ENCODE peak calls at places on chromosomes 7 and 10, in five cellular contexts. O, H, U, G and L are unnamed samples.
A peak's percentile ranks its signal among the peaks of the same experiment; 100 is the strongest.

GRCh38 chr10:60246382-60246781 is 143.3 kb downstream of the ANK3 start:
- DNase-seq in U (no peak), H (no peak), O (no peak), G (no peak), L (no peak)

GRCh38 chr7:37663693-37664092 is 19.9 kb upstream of the GPR141 start:
- DNase-seq in G (no peak), U (no peak), H (no peak), O (no peak), L (no peak)

GRCh38 chr7:101553771-101554445 is 75.2 kb downstream of the MYL10 start:
- DNase-seq in H (no peak), U (no peak), O (no peak), G (no peak), L (peak; percentile 3)

GRCh38 chr7:47154781-47155180 is 427.1 kb downstream of the TNS3 start:
- DNase-seq in H (no peak), U (no peak), O (no peak), G (peak; percentile 42), L (no peak)

GRCh38 chr10:72550239-72550638 is 75.6 kb downstream of the MICU1 start:
- DNase-seq in H (no peak), O (no peak), U (no peak), G (no peak), L (no peak)

GRCh38 chr7:22720791-22721786 is 5.9 kb upstream of the IL6 start:
- DNase-seq in U (no peak), O (no peak), H (no peak), G (no peak), L (no peak)

GRCh38 chr10:87952612-87953011 is 89.2 kb downstream of the PTEN start:
- DNase-seq in G (no peak), O (no peak), H (no peak), U (no peak), L (no peak)

GRCh38 chr7:88368686-88369085 is 62.0 kb upstream of the STEAP4 start:
- DNase-seq in H (no peak), G (no peak), U (no peak), O (no peak), L (no peak)

GRCh38 chr10:3412071-3412582 is 239.5 kb upstream of the PITRM1 start:
- DNase-seq in G (no peak), U (no peak), H (no peak), O (no peak), L (no peak)

GRCh38 chr10:133378251-133379096 is 588 bp upstream of the PAOX start:
- DNase-seq in U (peak; percentile 84), G (no peak), O (peak; percentile 61), H (peak; percentile 72), L (peak; percentile 69)

GRCh38 chr10:132421377-132422168 is 24.6 kb downstream of the PWWP2B start:
- DNase-seq in G (peak; percentile 22), H (peak; percentile 78), O (peak; percentile 85), U (peak; percentile 65), L (peak; percentile 74)